ENCODE peak calls at places on chromosomes 5 and 9, in eight cellular contexts. R is kidney, S is heart right ventricle, O is choroid plexus epithelial cell, E is HCT116, V is fibroblast of the aortic adventitia, Y is colonic mucosa, C is left ventricle myocardium inferior. J is an unnamed sample.
A peak's percentile ranks its signal among the peaks of the same experiment; 100 is the strongest.

GRCh38 chr5:10756539-10756938 is 4.5 kb downstream of the DAP start:
- DNase-seq in R (no peak), S (no peak), O (no peak), E (no peak), V (peak; percentile 86), Y (no peak), C (no peak), J (no peak)

GRCh38 chr5:74619308-74619707 is 21.2 kb downstream of the ENC1 start:
- DNase-seq in R (no peak), S (no peak), O (no peak), E (no peak), V (no peak), Y (peak; percentile 37), C (no peak), J (no peak)

GRCh38 chr9:133824106-133824801 is 86.1 kb upstream of the SARDH start:
- DNase-seq in R (no peak), S (no peak), O (no peak), E (no peak), V (no peak), Y (no peak), C (no peak), J (no peak)

GRCh38 chr9:114216081-114216480 is 60.7 kb downstream of the COL27A1 start:
- DNase-seq in R (no peak), S (peak; percentile 65), O (peak; percentile 69), E (no peak), V (peak; percentile 66), Y (no peak), C (peak; percentile 65), J (no peak)

GRCh38 chr5:131533844-131534243 is 101.2 kb downstream of the RAPGEF6 start:
- DNase-seq in R (no peak), S (no peak), O (no peak), E (no peak), V (no peak), Y (no peak), C (no peak), J (no peak)

GRCh38 chr9:72839140-72839539 is 113.7 kb downstream of the ALDH1A1 start:
- DNase-seq in R (no peak), S (no peak), O (peak; percentile 20), E (no peak), V (peak; percentile 25), Y (no peak), C (no peak), J (no peak)

GRCh38 chr9:103731541-103731940 is 362.6 kb upstream of the SMC2 start:
- DNase-seq in R (no peak), S (no peak), O (peak; percentile 39), E (no peak), V (no peak), Y (no peak), C (no peak), J (no peak)

GRCh38 chr5:139642891-139643871 is 5.0 kb upstream of the CXXC5 start:
- DNase-seq in R (peak; percentile 92), S (no peak), O (no peak), E (no peak), V (no peak), Y (peak; percentile 94), C (no peak), J (peak; percentile 74)

GRCh38 chr5:115815693-115816225 is 700 bp downstream of the CDO1 start:
- DNase-seq in R (no peak), S (peak; percentile 17), O (no peak), E (no peak), V (no peak), Y (no peak), C (peak; percentile 15), J (no peak)

GRCh38 chr9:126459546-126459945 is 132.9 kb downstream of the MVB12B start:
- DNase-seq in R (no peak), S (no peak), O (no peak), E (no peak), V (no peak), Y (no peak), C (no peak), J (no peak)

GRCh38 chr5:169728-170094 is 21.6 kb upstream of the LRRC14B start:
- DNase-seq in R (no peak), S (no peak), O (no peak), E (no peak), V (no peak), Y (no peak), C (no peak), J (no peak)

DNA sequence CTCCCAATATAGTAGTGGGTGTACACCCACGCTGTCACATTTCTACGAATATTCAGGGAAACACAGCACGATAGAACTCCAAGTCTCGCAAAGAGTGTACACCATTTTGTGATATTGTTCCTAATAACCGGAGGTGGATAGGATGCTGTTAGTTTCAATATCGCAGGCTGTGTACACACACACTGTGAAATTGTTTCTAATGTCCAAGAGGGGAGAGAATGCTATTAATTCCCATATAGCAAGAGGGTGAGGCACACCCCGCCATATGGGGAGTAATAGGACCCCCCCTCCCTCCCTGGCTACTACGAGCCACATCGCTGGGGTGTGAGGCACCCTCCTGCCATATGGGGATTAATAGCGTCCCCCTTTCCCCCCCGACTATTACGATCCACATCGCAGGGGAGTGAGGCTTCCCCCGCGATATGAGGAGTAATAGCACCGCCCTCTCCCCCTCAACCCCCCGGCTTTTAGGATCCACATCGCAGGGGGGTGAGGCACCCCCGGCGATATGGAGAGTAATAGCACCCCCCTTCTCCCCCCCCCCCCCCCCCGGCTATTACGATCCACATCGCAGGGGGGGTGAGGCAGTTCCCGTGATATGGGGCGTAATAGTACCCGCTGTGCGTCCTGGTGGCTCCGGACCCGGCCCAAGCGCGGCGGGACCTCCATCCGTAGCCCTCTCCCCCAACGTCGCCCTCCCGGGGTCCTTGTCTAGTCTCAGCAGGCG is 565 bp upstream of the STK32A start:
- DNase-seq in R (no peak), S (no peak), O (no peak), E (no peak), V (no peak), Y (no peak), C (no peak), J (no peak)
- H3K4me3 ChIP-seq in R (peak overlapping the region; percentile 64), S (peak overlapping the region; percentile 54), O (peak overlapping the region; percentile 47), E (no peak overlapping the region), V (peak overlapping the region; percentile 67), Y (peak overlapping the region; percentile 34), C (peak overlapping the region; percentile 73), J (peak overlapping the region; percentile 60)

GRCh38 chr9:96442491-96442890 is 7.5 kb upstream of the HABP4 start:
- DNase-seq in R (no peak), S (no peak), O (no peak), E (no peak), V (no peak), Y (no peak), C (no peak), J (no peak)
- TF ChIP-seq CTCF in R (no peak), S (no peak), O (peak; percentile 15), E (no peak), V (no peak), Y (no peak), C (no peak), J (no peak)

GRCh38 chr9:123507992-123508391 is 152.0 kb downstream of the CRB2 start:
- DNase-seq in R (no peak), S (no peak), O (peak; percentile 23), E (no peak), V (peak; percentile 56), Y (no peak), C (no peak), J (no peak)
- H3K4me3 ChIP-seq in R (no peak overlapping the region), S (no peak overlapping the region), O (peak overlapping the region; percentile 22), E (no peak overlapping the region), V (peak overlapping the region; percentile 51), Y (no peak overlapping the region), C (peak overlapping the region; percentile 22), J (no peak overlapping the region)

GRCh38 chr5:35963381-35963843 is 25.0 kb upstream of the CAPSL start:
- DNase-seq in R (no peak), S (no peak), O (peak; percentile 22), E (no peak), V (peak; percentile 4), Y (peak; percentile 21), C (no peak), J (no peak)
- TF ChIP-seq CTCF in R (no peak), S (no peak), O (peak; percentile 60), E (peak; percentile 75), V (peak; percentile 19), Y (peak; percentile 40), C (no peak), J (no peak)

GRCh38 chr9:13481274-13481673 is 201.8 kb upstream of the MPDZ start:
- DNase-seq in R (no peak), S (no peak), O (no peak), E (no peak), V (peak; percentile 14), Y (no peak), C (no peak), J (no peak)
- H3K4me3 ChIP-seq in R (no peak overlapping the region), S (no peak overlapping the region), O (no peak overlapping the region), E (no peak overlapping the region), V (no peak overlapping the region), Y (no peak overlapping the region), C (no peak overlapping the region), J (no peak overlapping the region)

DNA sequence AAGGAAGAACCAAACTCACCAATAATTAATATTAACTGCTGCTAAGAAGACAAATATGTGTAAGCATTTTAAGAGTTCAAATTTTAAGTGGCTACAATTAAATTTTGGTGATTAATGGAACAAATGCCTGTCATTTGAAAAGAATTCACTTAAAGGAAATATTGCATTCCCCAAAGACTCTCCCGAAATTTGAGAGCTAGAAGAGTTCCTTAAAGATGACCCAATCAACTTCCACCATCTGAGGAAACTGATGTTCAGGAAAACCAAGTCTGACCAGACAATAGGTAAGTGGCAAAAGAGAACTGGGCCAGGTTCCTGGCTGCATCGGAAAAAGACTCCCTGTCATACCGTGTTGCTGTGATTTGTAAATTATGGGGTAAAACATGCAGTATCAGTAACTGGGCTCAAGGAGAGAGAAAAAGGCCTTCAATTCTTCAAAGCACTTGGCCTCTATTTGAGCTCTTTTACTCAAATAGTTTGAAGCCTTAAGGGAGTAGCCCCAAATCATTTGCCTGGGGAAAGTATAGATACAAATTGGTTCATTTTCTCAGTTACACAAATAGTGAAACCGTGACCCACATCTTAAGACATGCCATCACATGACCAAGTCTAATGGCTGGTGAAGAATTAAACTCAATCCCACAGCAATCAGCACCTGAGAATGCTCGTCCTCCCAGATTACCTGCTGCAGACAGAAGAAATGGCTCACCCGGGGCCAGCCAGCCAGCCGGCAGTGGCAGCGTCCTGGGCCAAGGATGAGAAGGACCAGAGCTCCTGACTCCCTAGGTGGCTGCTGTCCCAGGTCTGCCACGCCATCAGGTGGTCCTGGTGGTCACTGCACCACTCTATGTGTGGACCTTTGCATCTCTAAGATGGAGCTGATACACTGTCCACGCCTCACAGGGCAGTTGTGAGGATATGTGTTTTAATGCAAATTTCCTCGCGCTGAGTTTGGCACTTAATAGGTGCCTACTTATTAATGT is 162.9 kb downstream of the TTLL11 start:
- DNase-seq in R (no peak), S (no peak), O (no peak), E (peak; percentile 10), V (no peak), Y (no peak), C (no peak), J (peak; percentile 60)
- TF ChIP-seq CTCF in R (no peak), S (peak; percentile 15), O (peak; percentile 39), E (peak; percentile 36), V (no peak), Y (no peak), C (peak; percentile 34), J (no peak)

J was measured in upper lobe of left lung.